ENCODE peak calls at places on chromosomes 1 and 21, in six cellular contexts. S, J, R, F, G and C are unnamed samples.

GRCh38 chr1:92291372-92291999 is 7.3 kb downstream of the GLMN start:
- DNase-seq in S (peak), J (peak), R (no peak), F (no peak), G (no peak), C (peak)

GRCh38 chr1:54475357-54476230 is 69.4 kb upstream of the SSBP3 start:
- DNase-seq in S (no peak), J (no peak), R (no peak), F (no peak), G (no peak), C (no peak)

GRCh38 chr1:56513095-56513494 is 66.3 kb downstream of the PLPP3 start:
- DNase-seq in S (no peak), J (no peak), R (no peak), F (no peak), G (no peak), C (no peak)

GRCh38 chr1:21436488-21437340 is 3.2 kb upstream of the NBPF3 start:
- DNase-seq in S (no peak), J (no peak), R (no peak), F (peak), G (peak), C (peak)

GRCh38 chr1:156693858-156694562 is 11.4 kb downstream of the CRABP2 start:
- DNase-seq in S (peak), J (no peak), R (no peak), F (no peak), G (no peak), C (peak)

GRCh38 chr1:20051218-20051829 is 18.7 kb upstream of the PLA2G5 start:
- DNase-seq in S (no peak), J (no peak), R (no peak), F (no peak), G (no peak), C (no peak)

GRCh38 chr1:162000053-162000420 is 23.6 kb downstream of the OLFML2B start:
- DNase-seq in S (no peak), J (no peak), R (no peak), F (no peak), G (no peak), C (no peak)

GRCh38 chr1:20660363-20661234 is 570 bp downstream of the DDOST start:
- DNase-seq in S (no peak), J (no peak), R (no peak), F (no peak), G (no peak), C (peak)

GRCh38 chr1:206551985-206552325 is 44.6 kb downstream of the RASSF5 start:
- DNase-seq in S (no peak), J (no peak), R (no peak), F (no peak), G (no peak), C (no peak)

GRCh38 chr1:156508205-156508954 is 7.8 kb upstream of the MEF2D start:
- DNase-seq in S (peak), J (peak), R (no peak), F (peak), G (no peak), C (no peak)

GRCh38 chr1:96080925-96081324 is 640.7 kb upstream of the PTBP2 start:
- DNase-seq in S (no peak), J (no peak), R (no peak), F (no peak), G (no peak), C (peak)

GRCh38 chr1:78839704-78840277 is 166.7 kb downstream of the ADGRL4 start:
- DNase-seq in S (peak), J (peak), R (no peak), F (no peak), G (no peak), C (peak)

GRCh38 chr1:77636864-77637263 is 45.6 kb downstream of the ZZZ3 start:
- DNase-seq in S (peak), J (no peak), R (no peak), F (no peak), G (no peak), C (peak)

GRCh38 chr21:46065993-46066842 is 31.7 kb upstream of the COL6A2 start:
- DNase-seq in S (no peak), J (no peak), R (no peak), F (no peak), G (peak), C (no peak)

GRCh38 chr21:33162436-33162921 is 67.3 kb upstream of the IFNAR2 start:
- DNase-seq in S (no peak), J (no peak), R (no peak), F (no peak), G (no peak), C (no peak)

GRCh38 chr1:172350781-172351180 is 69.7 kb upstream of the C1orf105 start:
- DNase-seq in S (peak), J (no peak), R (no peak), F (no peak), G (no peak), C (no peak)

GRCh38 chr1:109801791-109802135 is 38.0 kb upstream of the EPS8L3 start:
- DNase-seq in S (no peak), J (peak), R (no peak), F (no peak), G (no peak), C (no peak)

GRCh38 chr1:101330427-101331130 is 93.8 kb downstream of the S1PR1 start:
- DNase-seq in S (no peak), J (no peak), R (no peak), F (no peak), G (no peak), C (no peak)

GRCh38 chr1:9659328-9659727 is 7.8 kb downstream of the PIK3CD start:
- DNase-seq in S (peak), J (no peak), R (no peak), F (peak), G (no peak), C (peak)

GRCh38 chr1:69738458-69738857 is 170.7 kb downstream of the LRRC7 start:
- DNase-seq in S (no peak), J (no peak), R (no peak), F (no peak), G (no peak), C (no peak)

GRCh38 chr1:161274874-161275273 is 16.3 kb downstream of the PCP4L1 start:
- DNase-seq in S (no peak), J (no peak), R (no peak), F (no peak), G (no peak), C (no peak)

GRCh38 chr1:116909511-116910378 is at the start of gene PTGFRN:
- DNase-seq in S (peak), J (no peak), R (no peak), F (peak), G (peak), C (peak)

GRCh38 chr1:210372491-210372890 is 43.8 kb downstream of the HHAT start:
- DNase-seq in S (no peak), J (no peak), R (no peak), F (no peak), G (peak), C (no peak)

GRCh38 chr1:176826265-176826664 is 338.2 kb downstream of the ASTN1 start:
- DNase-seq in S (no peak), J (no peak), R (no peak), F (no peak), G (no peak), C (no peak)

GRCh38 chr1:21292503-21292990 is 2.3 kb upstream of the ECE1 start:
- DNase-seq in S (no peak), J (no peak), R (no peak), F (no peak), G (no peak), C (no peak)

GRCh38 chr1:165787741-165788140 is 19.1 kb upstream of the TMCO1 start:
- DNase-seq in S (no peak), J (no peak), R (no peak), F (no peak), G (no peak), C (no peak)

GRCh38 chr1:99808391-99809115 is 41.6 kb upstream of the AGL start:
- DNase-seq in S (peak), J (peak), R (no peak), F (no peak), G (no peak), C (peak)

GRCh38 chr21:28332796-28333195 is 659.9 kb downstream of the LTN1 start:
- DNase-seq in S (no peak), J (no peak), R (no peak), F (no peak), G (no peak), C (no peak)

GRCh38 chr1:207084241-207084640 is 4.4 kb upstream of the C4BPB start:
- DNase-seq in S (no peak), J (no peak), R (no peak), F (no peak), G (no peak), C (no peak)

GRCh38 chr1:5638582-5638981 is 353.6 kb downstream of the NPHP4 start:
- DNase-seq in S (no peak), J (no peak), R (no peak), F (no peak), G (no peak), C (no peak)

GRCh38 chr1:177185209-177185608 is 14.5 kb downstream of the BRINP2 start:
- DNase-seq in S (no peak), J (no peak), R (no peak), F (no peak), G (no peak), C (peak)

GRCh38 chr1:107547363-107548155 is 406.7 kb downstream of the NTNG1 start:
- DNase-seq in S (no peak), J (no peak), R (no peak), F (no peak), G (no peak), C (peak)

GRCh38 chr1:1627261-1627841 is 4.6 kb upstream of the MMP23B start:
- DNase-seq in S (no peak), J (no peak), R (no peak), F (no peak), G (no peak), C (peak)

GRCh38 chr21:46538851-46539666 is 65.8 kb downstream of the S100B start:
- DNase-seq in S (no peak), J (no peak), R (no peak), F (no peak), G (no peak), C (no peak)